ENCODE peak calls at places on chromosomes 1 and 21, in four cellular contexts. G, J, E and L are unnamed samples.
A peak's percentile ranks its signal among the peaks of the same experiment; 100 is the strongest.

GRCh38 chr1:22089787-22090186 is 37.3 kb downstream of the CDC42 start:
- DNase-seq in G (no peak), J (no peak), E (no peak), L (no peak)

GRCh38 chr1:246583448-246584185 is 17.4 kb downstream of the CNST start:
- DNase-seq in G (peak; percentile 50), J (no peak), E (peak; percentile 86), L (no peak)

GRCh38 chr1:239293350-239294111 is 92.8 kb upstream of the CHRM3 start:
- DNase-seq in G (no peak), J (no peak), E (peak; percentile 21), L (no peak)

GRCh38 chr1:182340233-182341058 is 51.1 kb downstream of the GLUL start:
- DNase-seq in G (peak; percentile 91), J (no peak), E (no peak), L (peak; percentile 64)

GRCh38 chr1:17012775-17013501 is 1.2 kb upstream of the ATP13A2 start:
- DNase-seq in G (peak; percentile 62), J (no peak), E (peak; percentile 47), L (no peak)

GRCh38 chr1:168229893-168230292 is 4.1 kb downstream of the SFT2D2 start:
- DNase-seq in G (no peak), J (no peak), E (no peak), L (no peak)

GRCh38 chr21:17552410-17552809 is 39.6 kb downstream of the CXADR start:
- DNase-seq in G (no peak), J (no peak), E (no peak), L (no peak)

GRCh38 chr21:38048241-38048640 is 132.0 kb upstream of the KCNJ6 start:
- DNase-seq in G (no peak), J (no peak), E (no peak), L (no peak)

GRCh38 chr1:56573311-56573710 is 6.1 kb downstream of the PLPP3 start:
- DNase-seq in G (no peak), J (no peak), E (no peak), L (no peak)

GRCh38 chr1:110390692-110391232 is at the start of gene SLC16A4:
- DNase-seq in G (peak; percentile 88), J (peak; percentile 36), E (peak; percentile 67), L (peak; percentile 64)

GRCh38 chr1:56938636-56939035 is 27.2 kb downstream of the C8B start:
- DNase-seq in G (no peak), J (no peak), E (no peak), L (no peak)

GRCh38 chr1:230319014-230319747 is 107.0 kb downstream of the PGBD5 start:
- DNase-seq in G (no peak), J (no peak), E (no peak), L (no peak)

GRCh38 chr1:229897540-229897939 is 169.5 kb upstream of the GALNT2 start:
- DNase-seq in G (no peak), J (no peak), E (no peak), L (no peak)

GRCh38 chr1:203673550-203674411 is 47.1 kb downstream of the ATP2B4 start:
- DNase-seq in G (peak; percentile 98), J (peak; percentile 87), E (peak; percentile 85), L (peak; percentile 96)

GRCh38 chr1:200260587-200261335 is 149.1 kb downstream of the ZNF281 start:
- DNase-seq in G (peak; percentile 86), J (no peak), E (no peak), L (peak; percentile 28)

GRCh38 chr1:231629132-231629531 is 2.5 kb downstream of the DISC1 start:
- DNase-seq in G (peak; percentile 26), J (no peak), E (peak; percentile 56), L (no peak)

GRCh38 chr1:81922955-81923354 is 122.2 kb downstream of the ADGRL2 start:
- DNase-seq in G (no peak), J (no peak), E (no peak), L (no peak)

GRCh38 chr1:206687915-206688442 is 3.3 kb downstream of the MAPKAPK2 start:
- DNase-seq in G (peak; percentile 56), J (no peak), E (peak; percentile 54), L (peak; percentile 39)

GRCh38 chr1:244315996-244316395 is 135.7 kb downstream of the ADSS2 start:
- DNase-seq in G (no peak), J (no peak), E (no peak), L (no peak)

GRCh38 chr1:233172201-233172600 is 123.3 kb downstream of the PCNX2 start:
- DNase-seq in G (peak; percentile 46), J (no peak), E (peak; percentile 67), L (peak; percentile 11)

GRCh38 chr1:224499204-224499603 is 64.6 kb upstream of the WDR26 start:
- DNase-seq in G (no peak), J (no peak), E (no peak), L (peak; percentile 16)

GRCh38 chr1:29833596-29833995 is 597.3 kb downstream of the PTPRU start:
- DNase-seq in G (no peak), J (no peak), E (no peak), L (no peak)

GRCh38 chr1:115275216-115275615 is 62.8 kb downstream of the NGF start:
- DNase-seq in G (no peak), J (no peak), E (peak; percentile 22), L (no peak)

GRCh38 chr1:156281281-156282142 is 1.1 kb downstream of the SMG5 start:
- DNase-seq in G (peak; percentile 81), J (no peak), E (peak; percentile 61), L (peak; percentile 77)

GRCh38 chr1:204751883-204752687 is 66.5 kb upstream of the LRRN2 start:
- DNase-seq in G (no peak), J (peak; percentile 46), E (no peak), L (no peak)

GRCh38 chr1:67171978-67172377 is 5.7 kb downstream of the IL23R start:
- DNase-seq in G (peak; percentile 3), J (no peak), E (no peak), L (no peak)

GRCh38 chr1:100860397-100860991 is 34.1 kb downstream of the EXTL2 start:
- DNase-seq in G (peak; percentile 76), J (no peak), E (peak; percentile 72), L (peak; percentile 53)

GRCh38 chr21:30579351-30579750 is 10.8 kb downstream of the KRTAP22-2 start:
- DNase-seq in G (no peak), J (no peak), E (no peak), L (no peak)

GRCh38 chr1:202571719-202572339 is 138.4 kb downstream of the SYT2 start:
- DNase-seq in G (peak; percentile 67), J (peak; percentile 53), E (peak; percentile 76), L (peak; percentile 36)

GRCh38 chr1:84489766-84490165 is 10.7 kb downstream of the RPF1 start:
- DNase-seq in G (no peak), J (no peak), E (no peak), L (no peak)

GRCh38 chr1:41360074-41361027 is 883 bp upstream of the FOXO6 start:
- DNase-seq in G (no peak), J (no peak), E (no peak), L (no peak)

GRCh38 chr1:55067022-55067781 is 27.9 kb downstream of the PCSK9 start:
- DNase-seq in G (no peak), J (no peak), E (no peak), L (no peak)

GRCh38 chr1:228062085-228062791 is 20.3 kb upstream of the ARF1 start:
- DNase-seq in G (no peak), J (no peak), E (no peak), L (no peak)

GRCh38 chr1:174160109-174160473 is 771 bp downstream of the RABGAP1L start:
- DNase-seq in G (peak; percentile 52), J (peak; percentile 37), E (peak; percentile 31), L (peak; percentile 32)

GRCh38 chr21:27329255-27329851 is 362.5 kb upstream of the ADAMTS5 start:
- DNase-seq in G (peak; percentile 44), J (no peak), E (peak; percentile 60), L (no peak)

GRCh38 chr1:87980494-87980893 is 651.8 kb downstream of the LMO4 start:
- DNase-seq in G (no peak), J (no peak), E (no peak), L (no peak)

GRCh38 chr1:167642501-167642826 is 12.4 kb downstream of the RCSD1 start:
- DNase-seq in G (no peak), J (no peak), E (no peak), L (no peak)

GRCh38 chr1:221093903-221094865 is 214.9 kb downstream of the HLX start:
- DNase-seq in G (peak; percentile 58), J (no peak), E (no peak), L (peak; percentile 23)

GRCh38 chr1:178487070-178487615 is 9.6 kb downstream of the CLEC20A start:
- DNase-seq in G (no peak), J (no peak), E (no peak), L (no peak)